ENCODE peak calls at places on chromosomes 5 and 9, in seven cellular contexts. P is fibroblast of mammary gland; K is effector memory CD8-positive, alpha-beta T cell; J is skeletal muscle cell; S is activated T-cell treated with anti-CD3 and anti-CD28 coated beads, Interleukin-2, amount 50 U/mL, for 4 hours; R is activated naive CD4-positive, alpha-beta T cell treated with anti-CD3 and anti-CD28 coated beads for 36 hours; H is AG04449. N is an unnamed sample.

GRCh38 chr9:19252174-19252884 is 21.8 kb downstream of the DENND4C start:
- DNase-seq in P (no peak), K (no peak), J (no peak), S (no peak), R (no peak), H (no peak), N (peak)

GRCh38 chr9:28456886-28457285 is 883.6 kb upstream of the C9orf72 start:
- DNase-seq in P (no peak), K (no peak), J (no peak), S (no peak), R (no peak), H (no peak), N (no peak)

GRCh38 chr5:159047081-159047480 is 52.6 kb downstream of the EBF1 start:
- DNase-seq in P (peak), K (no peak), J (peak), S (no peak), R (no peak), H (no peak), N (no peak)

GRCh38 chr5:124342027-124342471 is 404.4 kb downstream of the ZNF608 start:
- DNase-seq in P (peak), K (no peak), J (peak), S (no peak), R (no peak), H (peak), N (no peak)

GRCh38 chr5:172735141-172735831 is 35.7 kb downstream of the DUSP1 start:
- DNase-seq in P (no peak), K (no peak), J (no peak), S (no peak), R (no peak), H (no peak), N (no peak)

GRCh38 chr5:44679200-44679599 is 129.5 kb upstream of the MRPS30 start:
- DNase-seq in P (no peak), K (no peak), J (no peak), S (no peak), R (no peak), H (no peak), N (no peak)

GRCh38 chr9:134224827-134225154 is 60.4 kb upstream of the RNU6ATAC start:
- DNase-seq in P (no peak), K (no peak), J (no peak), S (no peak), R (no peak), H (no peak), N (no peak)

GRCh38 chr5:10567781-10568321 is 4.0 kb downstream of the ANKRD33B start:
- DNase-seq in P (peak), K (no peak), J (peak), S (no peak), R (no peak), H (peak), N (no peak)

GRCh38 chr5:91850031-91850430 is 466.9 kb upstream of the ARRDC3 start:
- DNase-seq in P (peak), K (no peak), J (peak), S (no peak), R (no peak), H (no peak), N (no peak)

GRCh38 chr9:75953218-75953617 is 62.7 kb downstream of the PCSK5 start:
- DNase-seq in P (peak), K (no peak), J (peak), S (no peak), R (no peak), H (no peak), N (no peak)

GRCh38 chr5:66864240-66864884 is 268.2 kb downstream of the MAST4 start:
- DNase-seq in P (peak), K (peak), J (no peak), S (no peak), R (peak), H (no peak), N (peak)

GRCh38 chr5:31197183-31197582 is 3.7 kb downstream of the CDH6 start:
- DNase-seq in P (no peak), K (no peak), J (no peak), S (no peak), R (no peak), H (no peak), N (no peak)

GRCh38 chr9:90960941-90961340 is 159.3 kb downstream of the SYK start:
- DNase-seq in P (no peak), K (no peak), J (no peak), S (no peak), R (no peak), H (no peak), N (peak)

GRCh38 chr9:93623736-93624135 is 47.4 kb downstream of the PHF2 start:
- DNase-seq in P (no peak), K (no peak), J (no peak), S (no peak), R (no peak), H (no peak), N (no peak)

GRCh38 chr5:13831236-13831810 is 113.2 kb downstream of the DNAH5 start:
- DNase-seq in P (peak), K (no peak), J (peak), S (no peak), R (no peak), H (no peak), N (peak)

GRCh38 chr9:36191290-36191645 is 547 bp downstream of the CLTA start:
- DNase-seq in P (no peak), K (peak), J (no peak), S (peak), R (peak), H (no peak), N (peak)

GRCh38 chr9:35611230-35611797 is 6.3 kb downstream of the TESK1 start:
- DNase-seq in P (peak), K (peak), J (no peak), S (peak), R (peak), H (no peak), N (peak)

GRCh38 chr5:131322926-131323325 is 59.1 kb downstream of the CDC42SE2 start:
- DNase-seq in P (no peak), K (no peak), J (no peak), S (no peak), R (no peak), H (no peak), N (no peak)

GRCh38 chr9:2934241-2934650 is 90.4 kb upstream of the PUM3 start:
- DNase-seq in P (no peak), K (no peak), J (no peak), S (no peak), R (no peak), H (no peak), N (no peak)

GRCh38 chr9:130845254-130845653 is 10.2 kb downstream of the ABL1 start:
- DNase-seq in P (no peak), K (no peak), J (no peak), S (no peak), R (no peak), H (no peak), N (peak)

GRCh38 chr9:76452839-76453238 is 6.1 kb upstream of the GCNT1 start:
- DNase-seq in P (peak), K (no peak), J (peak), S (no peak), R (no peak), H (no peak), N (peak)

N was measured in NCI-H69.